ENCODE peak calls at places on chromosome 15, in five cellular contexts. Z is NCI-H2029 treated with DMSO at 0.1 percent for 48 hours, I is GM10248, P is glomerular endothelial cell, Y is AG20443. V is an unnamed sample.

GRCh38 chr15:58898150-58898680 is 35.3 kb downstream of the SLTM start:
- DNase-seq in P (no peak), Z (no peak), Y (no peak), I (no peak), V (no peak)

GRCh38 chr15:47296911-47297310 is 420.4 kb upstream of the SEMA6D start:
- DNase-seq in P (no peak), I (no peak), Z (no peak), Y (no peak), V (no peak)

GRCh38 chr15:29309139-29309538 is 39.5 kb upstream of the NSMCE3 start:
- DNase-seq in P (no peak), I (peak; percentile 41), Z (no peak), Y (no peak), V (no peak)

GRCh38 chr15:74170083-74170844 is 3.2 kb upstream of the ISLR start:
- DNase-seq in Z (no peak), P (no peak), Y (no peak), I (no peak), V (no peak)

GRCh38 chr15:74530771-74531143 is 10.3 kb upstream of the ARID3B start:
- DNase-seq in Z (no peak), I (no peak), P (no peak), Y (no peak), V (no peak)

GRCh38 chr15:62067448-62068044 is 769 bp downstream of the C2CD4A start:
- DNase-seq in Y (peak; percentile 37), Z (no peak), I (no peak), P (no peak), V (no peak)

GRCh38 chr15:42665827-42666226 is 71.1 kb downstream of the CDAN1 start:
- DNase-seq in Y (no peak), P (no peak), Z (no peak), I (no peak), V (no peak)

GRCh38 chr15:70507772-70508351 is 255.5 kb downstream of the UACA start:
- DNase-seq in Y (no peak), I (peak; percentile 53), P (no peak), Z (peak; percentile 87), V (peak; percentile 68)

GRCh38 chr15:88644741-88645140 is 5.9 kb downstream of the ISG20 start:
- DNase-seq in Y (no peak), Z (no peak), P (no peak), I (no peak), V (no peak)

GRCh38 chr15:38818156-38818745 is 253.6 kb upstream of the RASGRP1 start:
- DNase-seq in Z (no peak), Y (no peak), P (no peak), I (no peak), V (no peak)

GRCh38 chr15:45729146-45729545 is 94.3 kb downstream of the SQOR start:
- DNase-seq in P (no peak), I (no peak), Z (no peak), Y (no peak), V (no peak)

GRCh38 chr15:65541231-65541630 is 11.0 kb downstream of the HACD3 start:
- DNase-seq in Z (no peak), Y (no peak), P (no peak), I (no peak), V (no peak)

GRCh38 chr15:98769867-98770266 is 121.5 kb downstream of the IGF1R start:
- DNase-seq in I (no peak), Z (no peak), P (no peak), Y (no peak), V (no peak)

GRCh38 chr15:25849431-25849921 is 13.7 kb downstream of the ATP10A start:
- DNase-seq in Y (peak; percentile 78), Z (no peak), P (no peak), I (no peak), V (peak; percentile 64)

GRCh38 chr15:66702770-66703539 is 919 bp downstream of the SMAD6 start:
- DNase-seq in Y (no peak), Z (no peak), I (no peak), P (no peak), V (no peak)

GRCh38 chr15:77371850-77372249 is 48.1 kb downstream of the PEAK1 start:
- DNase-seq in I (peak; percentile 26), Y (no peak), Z (no peak), P (no peak), V (no peak)

GRCh38 chr15:74906450-74907276 is at the start of gene FAM219B:
- DNase-seq in P (no peak), Y (peak; percentile 99), Z (peak; percentile 29), I (peak; percentile 97), V (peak; percentile 43)

GRCh38 chr15:48244923-48245322 is 38.8 kb downstream of the SLC12A1 start:
- DNase-seq in Z (no peak), Y (no peak), I (no peak), P (no peak), V (no peak)

GRCh38 chr15:41022487-41023090 is 69.3 kb downstream of the CHAC1 start:
- DNase-seq in P (no peak), Y (peak; percentile 78), I (peak; percentile 37), Z (no peak), V (no peak)

GRCh38 chr15:73374599-73374998 is 5.8 kb upstream of the HCN4 start:
- DNase-seq in I (no peak), P (no peak), Y (no peak), Z (no peak), V (no peak)

GRCh38 chr15:71397377-71397776 is 282.1 kb downstream of the THSD4 start:
- DNase-seq in Y (no peak), Z (peak; percentile 33), I (no peak), P (no peak), V (no peak)

GRCh38 chr15:25709437-25710159 is 153.5 kb downstream of the ATP10A start:
- DNase-seq in Z (no peak), Y (no peak), I (no peak), P (no peak), V (no peak)

GRCh38 chr15:55499158-55499557 is 8.9 kb downstream of the DNAAF4 start:
- DNase-seq in Z (no peak), I (no peak), P (no peak), Y (no peak), V (no peak)

GRCh38 chr15:36415643-36416042 is 163.8 kb upstream of the CDIN1 start:
- DNase-seq in Y (peak; percentile 54), P (no peak), Z (no peak), I (no peak), V (no peak)

GRCh38 chr15:69315402-69316110 is 16.8 kb downstream of the PAQR5 start:
- DNase-seq in Y (no peak), I (no peak), P (no peak), Z (no peak), V (no peak)

GRCh38 chr15:42009474-42009873 is 11.4 kb downstream of the PLA2G4E start:
- DNase-seq in P (no peak), Z (no peak), I (no peak), Y (no peak), V (no peak)

GRCh38 chr15:95988574-95988887 is 342.0 kb upstream of the NR2F2 start:
- DNase-seq in Z (no peak), P (no peak), I (no peak), Y (no peak), V (no peak)

GRCh38 chr15:29107971-29108645 is 161.5 kb downstream of the NSMCE3 start:
- DNase-seq in Y (no peak), Z (no peak), I (no peak), P (no peak), V (no peak)

GRCh38 chr15:60589253-60589652 is 110.3 kb upstream of the ICE2 start:
- DNase-seq in P (no peak), Z (no peak), Y (no peak), I (no peak), V (no peak)